ENCODE peak calls at places on chromosomes 3 and 15, in nine cellular contexts. Y, V, H, J, U, Q, C, K and G are unnamed samples.

GRCh38 chr3:5799421-5799820 is 611.9 kb downstream of the EDEM1 start:
- DNase-seq in Y (no peak), V (no peak), H (no peak), J (no peak), U (no peak), Q (no peak), C (no peak), K (no peak), G (no peak)

GRCh38 chr3:186452517-186452916 is 90.5 kb upstream of the DGKG start:
- DNase-seq in Y (no peak), V (no peak), H (no peak), J (peak), U (no peak), Q (peak), C (peak), K (no peak), G (no peak)

GRCh38 chr3:14166877-14167605 is 11.4 kb downstream of the XPC start:
- DNase-seq in Y (no peak), V (no peak), H (no peak), J (no peak), U (no peak), Q (no peak), C (no peak), K (no peak), G (no peak)

GRCh38 chr15:56963719-56964118 is 45.3 kb downstream of the TCF12 start:
- DNase-seq in Y (no peak), V (no peak), H (no peak), J (no peak), U (no peak), Q (no peak), C (peak), K (peak), G (no peak)

GRCh38 chr3:197256836-197257444 is 41.5 kb downstream of the DLG1 start:
- DNase-seq in Y (no peak), V (no peak), H (no peak), J (peak), U (peak), Q (peak), C (peak), K (peak), G (peak)

GRCh38 chr3:101853971-101854370 is 4.7 kb downstream of the NFKBIZ start:
- DNase-seq in Y (no peak), V (no peak), H (no peak), J (no peak), U (no peak), Q (no peak), C (no peak), K (no peak), G (no peak)

GRCh38 chr15:58086479-58086878 is 21.0 kb upstream of the ALDH1A2 start:
- DNase-seq in Y (no peak), V (no peak), H (no peak), J (no peak), U (no peak), Q (peak), C (no peak), K (no peak), G (no peak)

GRCh38 chr3:196667056-196667844 is 27.8 kb downstream of the NRROS start:
- DNase-seq in Y (no peak), V (no peak), H (no peak), J (no peak), U (no peak), Q (no peak), C (no peak), K (no peak), G (no peak)

GRCh38 chr3:23600178-23600577 is 205.6 kb upstream of the UBE2E1 start:
- DNase-seq in Y (no peak), V (no peak), H (no peak), J (peak), U (no peak), Q (peak), C (peak), K (no peak), G (no peak)

GRCh38 chr3:195105389-195105788 is 165.6 kb downstream of the XXYLT1 start:
- DNase-seq in Y (no peak), V (no peak), H (no peak), J (no peak), U (no peak), Q (peak), C (no peak), K (no peak), G (no peak)

GRCh38 chr15:93038064-93038705 is 50.8 kb downstream of the RGMA start:
- DNase-seq in Y (no peak), V (no peak), H (peak), J (no peak), U (no peak), Q (no peak), C (no peak), K (no peak), G (no peak)

GRCh38 chr15:47371939-47372338 is 345.4 kb upstream of the SEMA6D start:
- DNase-seq in Y (no peak), V (no peak), H (no peak), J (no peak), U (no peak), Q (no peak), C (no peak), K (no peak), G (no peak)

GRCh38 chr15:91855684-91856553 is 2.4 kb downstream of the SLCO3A1 start:
- DNase-seq in Y (no peak), V (no peak), H (no peak), J (no peak), U (no peak), Q (peak), C (no peak), K (no peak), G (no peak)

GRCh38 chr15:68580883-68581155 is 2.0 kb downstream of the CORO2B start:
- DNase-seq in Y (no peak), V (no peak), H (no peak), J (no peak), U (no peak), Q (no peak), C (no peak), K (no peak), G (no peak)
- H3K4me3 ChIP-seq in Y (no peak), V (no peak), H (no peak), J (peak), U (no peak), Q (no peak), C (no peak), K (no peak), G (no peak)

GRCh38 chr15:89817701-89818280 is 3.1 kb upstream of the ANPEP start:
- DNase-seq in Y (no peak), V (no peak), H (no peak), J (no peak), U (no peak), Q (peak), C (peak), K (no peak), G (no peak)
- H3K4me3 ChIP-seq in Y (no peak), V (no peak), H (no peak), J (no peak), U (no peak), Q (no peak), C (no peak), K (no peak), G (no peak)

GRCh38 chr15:40925495-40925862 is 3.7 kb upstream of the DLL4 start:
- DNase-seq in Y (no peak), V (no peak), H (no peak), J (no peak), U (no peak), Q (no peak), C (no peak), K (no peak), G (no peak)
- H3K4me3 ChIP-seq in Y (no peak), V (no peak), H (no peak), J (no peak), U (no peak), Q (no peak), C (no peak), K (no peak), G (no peak)

GRCh38 chr3:177109688-177110087 is 87.6 kb downstream of the TBL1XR1 start:
- DNase-seq in Y (no peak), V (no peak), H (no peak), J (no peak), U (no peak), Q (no peak), C (no peak), K (peak), G (no peak)
- H3K4me3 ChIP-seq in Y (no peak), V (no peak), H (no peak), J (no peak), U (no peak), Q (no peak), C (no peak), K (peak), G (no peak)

GRCh38 chr3:4355401-4356224 is 52.4 kb downstream of the SETMAR start:
- DNase-seq in Y (no peak), V (peak), H (peak), J (no peak), U (peak), Q (no peak), C (peak), K (no peak), G (no peak)
- H3K4me3 ChIP-seq in Y (no peak), V (no peak), H (no peak), J (no peak), U (no peak), Q (no peak), C (no peak), K (no peak), G (no peak)

DNA sequence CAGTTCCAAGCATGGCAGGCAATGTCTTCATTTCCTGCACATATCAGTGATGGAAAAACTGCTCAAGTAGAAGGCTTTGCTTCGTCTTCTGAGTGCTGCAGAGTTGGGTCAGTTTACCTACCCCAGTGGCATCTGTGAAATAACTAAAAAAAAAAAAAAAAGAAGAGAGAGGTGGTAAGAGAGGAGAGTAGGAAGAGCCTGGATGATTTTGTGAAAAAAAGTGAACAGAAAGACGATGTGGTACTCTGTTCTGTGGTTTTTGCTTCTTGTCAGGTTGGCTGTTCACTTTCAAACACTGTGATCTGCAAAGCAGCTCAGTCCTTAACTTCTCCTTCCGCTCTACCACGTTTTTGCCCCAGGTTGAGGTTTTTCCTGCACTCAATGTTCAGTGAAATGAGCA is at the start of gene BTLA:
- DNase-seq in Y (no peak), V (no peak), H (no peak), J (no peak), U (no peak), Q (no peak), C (no peak), K (peak), G (no peak)
- H3K4me3 ChIP-seq in Y (no peak), V (no peak), H (no peak), J (no peak), U (no peak), Q (no peak), C (no peak), K (peak), G (no peak)

GRCh38 chr15:98767692-98768091 is 119.4 kb downstream of the IGF1R start:
- DNase-seq in Y (no peak), V (no peak), H (no peak), J (no peak), U (no peak), Q (no peak), C (no peak), K (no peak), G (no peak)

GRCh38 chr15:98763179-98763578 is 114.8 kb downstream of the IGF1R start:
- DNase-seq in Y (no peak), V (no peak), H (no peak), J (no peak), U (no peak), Q (peak), C (no peak), K (no peak), G (no peak)

GRCh38 chr15:98769867-98770266 is 121.5 kb downstream of the IGF1R start:
- DNase-seq in Y (no peak), V (no peak), H (no peak), J (no peak), U (no peak), Q (no peak), C (no peak), K (no peak), G (no peak)

GRCh38 chr15:98764296-98764695 is 116.0 kb downstream of the IGF1R start:
- DNase-seq in Y (no peak), V (no peak), H (no peak), J (no peak), U (no peak), Q (no peak), C (no peak), K (no peak), G (no peak)

DNA sequence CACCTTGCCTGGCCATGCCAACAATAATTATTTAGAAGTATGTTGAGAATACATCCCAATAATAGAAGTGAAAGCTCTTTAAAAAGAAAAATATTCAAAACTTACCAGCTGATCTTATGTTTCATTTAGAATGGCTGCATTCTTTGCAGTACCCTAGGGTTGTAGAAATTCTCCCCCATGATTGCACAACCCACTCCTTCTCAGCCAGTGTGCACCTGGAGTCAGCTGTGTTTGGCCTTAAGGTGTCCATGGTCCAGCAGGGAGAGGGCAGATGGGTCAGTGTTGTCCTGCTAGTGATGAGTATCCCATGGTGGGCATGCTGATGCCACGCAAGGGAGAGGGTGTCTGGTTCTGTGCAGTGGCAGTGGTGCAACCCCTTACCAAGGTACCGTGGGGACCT is 117.3 kb downstream of the IGF1R start:
- DNase-seq in Y (no peak), V (no peak), H (no peak), J (no peak), U (no peak), Q (no peak), C (no peak), K (no peak), G (no peak)
- H3K4me3 ChIP-seq in Y (no peak), V (no peak), H (no peak), J (no peak), U (no peak), Q (no peak), C (no peak), K (no peak), G (no peak)

GRCh38 chr3:171863920-171864319 is 20.8 kb downstream of the TMEM212 start:
- DNase-seq in Y (no peak), V (no peak), H (no peak), J (no peak), U (no peak), Q (no peak), C (no peak), K (no peak), G (no peak)
- H3K4me3 ChIP-seq in Y (no peak), V (no peak), H (no peak), J (no peak), U (no peak), Q (no peak), C (no peak), K (no peak), G (no peak)

DNA sequence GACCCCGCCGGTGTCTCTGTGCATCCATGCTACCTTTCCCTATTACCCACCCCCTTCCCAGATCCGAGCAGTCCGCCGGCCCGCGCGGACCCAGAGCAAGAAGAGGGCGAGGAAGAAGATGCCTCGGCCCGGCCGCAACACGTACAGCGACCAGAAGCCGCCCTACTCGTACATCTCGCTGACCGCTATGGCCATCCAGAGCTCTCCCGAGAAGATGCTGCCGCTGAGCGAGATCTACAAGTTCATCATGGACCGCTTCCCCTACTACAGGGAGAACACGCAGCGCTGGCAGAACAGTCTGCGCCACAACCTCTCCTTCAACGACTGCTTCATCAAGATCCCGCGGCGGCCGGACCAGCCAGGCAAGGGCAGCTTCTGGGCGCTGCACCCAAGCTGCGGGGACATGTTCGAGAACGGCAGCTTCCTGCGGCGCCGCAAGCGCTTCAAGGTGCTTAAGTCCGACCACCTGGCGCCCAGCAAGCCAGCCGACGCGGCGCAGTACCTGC is 788 bp downstream of the FOXB1 start:
- DNase-seq in Y (no peak), V (no peak), H (no peak), J (no peak), U (no peak), Q (no peak), C (no peak), K (peak), G (no peak)
- H3K4me3 ChIP-seq in Y (peak), V (no peak), H (peak), J (no peak), U (no peak), Q (no peak), C (no peak), K (no peak), G (peak)